ENCODE peak calls at places on chromosomes 3 and 15, in nine cellular contexts. L, T, O, E, R, J, N, G and C are unnamed samples.

GRCh38 chr15:29024681-29025080 is 138.9 kb downstream of the APBA2 start:
- DNase-seq in G (no peak), T (no peak), R (no peak), O (no peak), E (no peak), N (no peak), J (no peak), L (no peak), C (no peak)

GRCh38 chr15:51004103-51004536 is 90.6 kb downstream of the TNFAIP8L3 start:
- DNase-seq in N (no peak), G (no peak), J (peak; percentile 60), E (no peak), O (no peak), T (no peak), R (no peak), L (peak; percentile 82), C (peak; percentile 15)

GRCh38 chr3:95971573-95971972 is 842.8 kb upstream of the EPHA6 start:
- DNase-seq in J (no peak), O (no peak), E (no peak), N (no peak), T (no peak), G (no peak), L (no peak), R (no peak), C (peak; percentile 22)

GRCh38 chr15:45331977-45332376 is 46.4 kb downstream of the GATM start:
- DNase-seq in R (no peak), T (no peak), G (no peak), E (no peak), O (peak; percentile 29), J (no peak), L (no peak), N (no peak), C (no peak)

GRCh38 chr15:48592221-48592731 is 53.2 kb downstream of the FBN1 start:
- DNase-seq in L (no peak), N (no peak), T (no peak), J (no peak), R (no peak), G (no peak), O (no peak), E (no peak), C (peak; percentile 99)

GRCh38 chr3:143288944-143289343 is 169.4 kb downstream of the CHST2 start:
- DNase-seq in N (no peak), T (no peak), O (no peak), E (no peak), J (no peak), L (no peak), G (no peak), R (no peak), C (no peak)

GRCh38 chr3:126996905-126997304 is 14.0 kb downstream of the PLXNA1 start:
- DNase-seq in R (no peak), N (no peak), T (no peak), E (no peak), O (no peak), J (no peak), L (no peak), G (no peak), C (no peak)

GRCh38 chr3:41224120-41224806 is 25.0 kb downstream of the CTNNB1 start:
- DNase-seq in E (no peak), O (peak; percentile 37), T (no peak), G (no peak), J (peak; percentile 44), L (no peak), N (no peak), R (no peak), C (peak; percentile 62)

GRCh38 chr15:49686626-49687025 is 65.8 kb downstream of the DTWD1 start:
- DNase-seq in N (no peak), E (no peak), O (no peak), G (no peak), J (peak; percentile 20), R (no peak), L (peak; percentile 20), T (no peak), C (peak; percentile 45)

GRCh38 chr15:48472756-48473155 is 141.5 kb downstream of the DUT start:
- DNase-seq in R (no peak), J (peak; percentile 53), T (no peak), G (no peak), L (peak; percentile 12), O (no peak), E (no peak), N (no peak), C (peak; percentile 65)

GRCh38 chr15:66785637-66786036 is 83.6 kb downstream of the SMAD6 start:
- DNase-seq in L (no peak), T (no peak), N (no peak), E (no peak), J (no peak), R (no peak), G (no peak), O (no peak), C (peak; percentile 94)

GRCh38 chr15:100633763-100634075 is 31.3 kb downstream of the ASB7 start:
- DNase-seq in L (no peak), E (no peak), G (no peak), N (no peak), O (no peak), T (no peak), J (no peak), R (no peak), C (no peak)

GRCh38 chr3:85170646-85171045 is 211.9 kb downstream of the CADM2 start:
- DNase-seq in L (no peak), R (no peak), E (no peak), N (no peak), O (no peak), G (no peak), J (peak; percentile 88), T (no peak), C (no peak)

GRCh38 chr15:71111950-71112349 is 3.3 kb upstream of the THSD4 start:
- DNase-seq in N (no peak), R (no peak), G (no peak), L (no peak), T (no peak), E (no peak), J (no peak), O (no peak), C (no peak)

GRCh38 chr3:50490438-50490970 is 12.9 kb downstream of the CACNA2D2 start:
- DNase-seq in N (no peak), L (no peak), T (no peak), R (no peak), J (no peak), O (no peak), G (no peak), E (no peak), C (no peak)

GRCh38 chr3:130759692-130760338 is 13.2 kb upstream of the PIK3R4 start:
- DNase-seq in N (no peak), R (peak; percentile 20), G (no peak), T (peak; percentile 41), L (no peak), J (peak; percentile 71), E (no peak), O (peak; percentile 54), C (peak; percentile 60)

GRCh38 chr3:22982981-22983582 is 220.0 kb upstream of the UBE2E2 start:
- DNase-seq in J (peak; percentile 35), R (no peak), L (no peak), N (no peak), O (no peak), E (no peak), T (no peak), G (no peak), C (no peak)

GRCh38 chr15:45468294-45468693 is 54.3 kb downstream of the SLC30A4 start:
- DNase-seq in E (no peak), G (no peak), L (no peak), R (no peak), J (no peak), T (no peak), O (no peak), N (no peak), C (no peak)

GRCh38 chr3:32899265-32899664 is 52.2 kb upstream of the CCR4 start:
- DNase-seq in T (no peak), G (no peak), J (no peak), L (no peak), E (no peak), O (no peak), N (no peak), R (no peak), C (no peak)

GRCh38 chr3:128804017-128804816 is 75.2 kb upstream of the ACAD9 start:
- DNase-seq in G (no peak), O (no peak), J (no peak), T (no peak), N (no peak), L (no peak), R (no peak), E (no peak), C (peak; percentile 80)

GRCh38 chr3:129439381-129439816 is 349 bp downstream of the MBD4 start:
- DNase-seq in O (peak; percentile 34), L (no peak), G (peak; percentile 36), R (no peak), N (peak; percentile 76), E (no peak), J (no peak), T (no peak), C (peak; percentile 46)

GRCh38 chr3:172138792-172139507 is 99.6 kb downstream of the FNDC3B start:
- DNase-seq in O (peak; percentile 68), G (no peak), R (no peak), T (no peak), N (no peak), J (peak; percentile 64), L (no peak), E (no peak), C (peak; percentile 92)
- H3K27ac ChIP-seq in O (peak overlapping the region; percentile 56), G (peak overlapping the region; percentile 72), R (no peak overlapping the region), T (peak overlapping the region; percentile 97), N (peak overlapping the region; percentile 33), J (peak overlapping the region; percentile 91), L (peak overlapping the region; percentile 83), E (peak overlapping the region; percentile 51), C (peak overlapping the region; percentile 82)

DNA sequence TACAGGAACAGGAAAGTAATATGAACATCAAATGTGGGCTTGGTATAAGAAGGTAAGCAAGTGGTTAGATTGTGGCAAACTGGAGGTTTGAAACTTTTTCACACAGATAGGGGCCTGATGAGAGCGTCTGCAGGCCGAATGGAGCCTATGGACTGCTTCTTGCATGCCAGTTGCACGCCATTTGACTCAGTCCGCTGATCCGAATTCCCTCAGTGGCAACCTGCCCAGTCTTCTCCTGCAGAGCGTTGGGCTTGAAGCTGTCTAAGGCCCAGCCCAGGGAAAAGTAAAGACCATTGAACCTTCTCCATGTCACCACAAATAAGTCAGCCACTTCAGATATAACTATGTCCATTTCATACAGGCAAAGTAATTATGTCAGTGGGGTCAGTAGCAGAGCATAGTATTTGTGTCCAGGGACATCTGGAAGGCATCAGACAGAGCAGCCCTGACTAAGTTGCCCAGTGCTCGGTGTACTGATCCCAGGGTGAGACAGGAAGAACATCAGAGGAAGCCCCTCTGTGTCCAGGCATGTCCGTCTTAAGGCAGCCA is 45.9 kb downstream of the ZBTB38 start:
- DNase-seq in R (no peak), L (no peak), O (peak; percentile 52), J (no peak), N (no peak), E (no peak), T (no peak), G (no peak), C (peak; percentile 70)
- H3K27ac ChIP-seq in R (no peak overlapping the region), L (peak overlapping the region; percentile 2), O (peak overlapping the region; percentile 95), J (peak overlapping the region; percentile 88), N (peak overlapping the region; percentile 88), E (no peak overlapping the region), T (no peak overlapping the region), G (peak overlapping the region; percentile 99), C (no peak overlapping the region)

GRCh38 chr3:141905129-141905528 is 28.7 kb downstream of the ATP1B3 start:
- DNase-seq in R (no peak), L (no peak), G (no peak), N (no peak), O (no peak), T (no peak), J (no peak), E (no peak), C (no peak)
- H3K27ac ChIP-seq in R (no peak overlapping the region), L (no peak overlapping the region), G (no peak overlapping the region), N (no peak overlapping the region), O (no peak overlapping the region), T (no peak overlapping the region), J (no peak overlapping the region), E (no peak overlapping the region), C (no peak overlapping the region)

GRCh38 chr3:179603831-179604230 is 607 bp downstream of the MRPL47 start:
- DNase-seq in T (no peak), R (no peak), E (no peak), L (no peak), J (no peak), G (no peak), O (no peak), N (no peak), C (no peak)
- H3K27ac ChIP-seq in T (peak overlapping the region; percentile 97), R (no peak overlapping the region), E (peak overlapping the region; percentile 71), L (peak overlapping the region; percentile 65), J (peak overlapping the region; percentile 50), G (peak overlapping the region; percentile 93), O (peak overlapping the region; percentile 92), N (peak overlapping the region; percentile 96), C (no peak overlapping the region)